ENCODE peak calls at places on chromosome 7, in five cellular contexts. J, U, F, B and Y are unnamed samples.

GRCh38 chr7:98229991-98230745 is 18.9 kb downstream of the BHLHA15 start:
- DNase-seq in J (no peak), U (no peak), F (no peak), B (no peak), Y (no peak)

GRCh38 chr7:86207740-86208139 is 436.0 kb upstream of the GRM3 start:
- DNase-seq in J (no peak), U (no peak), F (no peak), B (no peak), Y (no peak)

GRCh38 chr7:157840174-157840912 is 503.5 kb downstream of the DNAJB6 start:
- DNase-seq in J (no peak), U (no peak), F (no peak), B (no peak), Y (no peak)

GRCh38 chr7:22417841-22418240 is 60.9 kb upstream of the RAPGEF5 start:
- DNase-seq in J (no peak), U (no peak), F (no peak), B (no peak), Y (no peak)

GRCh38 chr7:31051598-31052503 is at the start of gene ADCYAP1R1:
- DNase-seq in J (no peak), U (no peak), F (peak), B (no peak), Y (no peak)

GRCh38 chr7:325051-325798 is 35.3 kb downstream of the FOXL3 start:
- DNase-seq in J (no peak), U (no peak), F (peak), B (no peak), Y (no peak)

GRCh38 chr7:121924273-121925184 is 51.6 kb downstream of the PTPRZ1 start:
- DNase-seq in J (no peak), U (no peak), F (no peak), B (no peak), Y (no peak)

GRCh38 chr7:127239814-127240213 is 12.9 kb downstream of the GRM8 start:
- DNase-seq in J (no peak), U (no peak), F (no peak), B (no peak), Y (no peak)

GRCh38 chr7:41881313-41882130 is 178.6 kb upstream of the INHBA start:
- DNase-seq in J (no peak), U (peak), F (peak), B (no peak), Y (no peak)

GRCh38 chr7:1643270-1644092 is 26.6 kb upstream of the ELFN1 start:
- DNase-seq in J (no peak), U (no peak), F (no peak), B (no peak), Y (no peak)

GRCh38 chr7:123341102-123341501 is 141.3 kb upstream of the SLC13A1 start:
- DNase-seq in J (no peak), U (no peak), F (no peak), B (no peak), Y (no peak)

GRCh38 chr7:83677180-83677866 is 28.4 kb upstream of the SEMA3E start:
- DNase-seq in J (peak), U (no peak), F (peak), B (no peak), Y (peak)

GRCh38 chr7:21948364-21948763 is 2.7 kb upstream of the CDCA7L start:
- DNase-seq in J (no peak), U (no peak), F (no peak), B (no peak), Y (no peak)

GRCh38 chr7:1961776-1962276 is 270.9 kb downstream of the MAD1L1 start:
- DNase-seq in J (no peak), U (no peak), F (no peak), B (no peak), Y (peak)

GRCh38 chr7:23216021-23216420 is 30.6 kb upstream of the GPNMB start:
- DNase-seq in J (no peak), U (no peak), F (peak), B (no peak), Y (no peak)

GRCh38 chr7:22147113-22147512 is 201.4 kb upstream of the CDCA7L start:
- DNase-seq in J (no peak), U (no peak), F (no peak), B (no peak), Y (no peak)

GRCh38 chr7:85554294-85554877 is 367.5 kb upstream of the SEMA3D start:
- DNase-seq in J (no peak), U (no peak), F (no peak), B (peak), Y (peak)

GRCh38 chr7:14389052-14389988 is 399.9 kb upstream of the ETV1 start:
- DNase-seq in J (no peak), U (no peak), F (no peak), B (no peak), Y (no peak)

GRCh38 chr7:107850671-107851070 is 40.3 kb upstream of the DLD start:
- DNase-seq in J (no peak), U (no peak), F (no peak), B (no peak), Y (no peak)

GRCh38 chr7:130129099-130129498 is 58.8 kb downstream of the KLHDC10 start:
- DNase-seq in J (no peak), U (no peak), F (no peak), B (no peak), Y (no peak)

GRCh38 chr7:54985405-54986360 is 33.1 kb upstream of the EGFR start:
- DNase-seq in J (no peak), U (no peak), F (no peak), B (no peak), Y (peak)

GRCh38 chr7:139572071-139572470 is 48.6 kb downstream of the CLEC2L start:
- DNase-seq in J (peak), U (no peak), F (no peak), B (no peak), Y (no peak)

GRCh38 chr7:114973147-114973546 is 51.3 kb downstream of the MDFIC start:
- DNase-seq in J (no peak), U (no peak), F (no peak), B (no peak), Y (no peak)

GRCh38 chr7:47045592-47045991 is 536.3 kb downstream of the TNS3 start:
- DNase-seq in J (no peak), U (no peak), F (no peak), B (no peak), Y (no peak)

GRCh38 chr7:84196007-84196551 is 1.5 kb upstream of the SEMA3A start:
- DNase-seq in J (no peak), U (no peak), F (no peak), B (no peak), Y (no peak)

GRCh38 chr7:135361788-135362187 is 128.2 kb downstream of the STRA8 start:
- DNase-seq in J (no peak), U (no peak), F (no peak), B (no peak), Y (no peak)

GRCh38 chr7:92631067-92631829 is 41.1 kb upstream of the FAM133B start:
- DNase-seq in J (no peak), U (no peak), F (no peak), B (no peak), Y (no peak)
- H3K27ac ChIP-seq in J (no peak), U (no peak), F (no peak), B (no peak), Y (no peak)

DNA sequence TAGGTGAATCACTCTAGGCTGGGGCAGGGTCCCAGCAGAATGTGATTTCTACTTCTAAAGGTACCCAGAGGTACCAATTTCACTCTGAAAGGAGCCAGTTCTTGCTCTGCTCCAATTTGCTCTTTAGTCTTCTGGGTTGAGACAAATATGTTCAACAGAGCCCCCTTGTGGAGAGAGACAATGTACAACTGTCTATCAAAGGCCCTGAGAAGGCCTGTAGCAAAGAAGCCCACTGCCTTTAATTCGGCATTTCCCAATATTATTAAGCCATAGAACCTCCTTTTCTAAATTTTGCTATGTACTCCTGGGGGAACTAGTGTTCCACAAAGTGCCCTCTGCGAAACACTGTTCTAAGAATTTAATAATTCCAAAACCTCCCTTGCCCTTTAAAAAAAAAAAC is 161.0 kb upstream of the BMPER start:
- DNase-seq in J (no peak), U (no peak), F (no peak), B (no peak), Y (no peak)
- TF ChIP-seq CTCF in J (peak), U (no peak), F (peak), B (no peak), Y (no peak)

GRCh38 chr7:117560030-117560429 is 80.2 kb downstream of the CFTR start:
- DNase-seq in J (no peak), U (no peak), F (no peak), B (no peak), Y (no peak)
- H3K27ac ChIP-seq in J (no peak), U (no peak), F (no peak), B (no peak), Y (no peak)

DNA sequence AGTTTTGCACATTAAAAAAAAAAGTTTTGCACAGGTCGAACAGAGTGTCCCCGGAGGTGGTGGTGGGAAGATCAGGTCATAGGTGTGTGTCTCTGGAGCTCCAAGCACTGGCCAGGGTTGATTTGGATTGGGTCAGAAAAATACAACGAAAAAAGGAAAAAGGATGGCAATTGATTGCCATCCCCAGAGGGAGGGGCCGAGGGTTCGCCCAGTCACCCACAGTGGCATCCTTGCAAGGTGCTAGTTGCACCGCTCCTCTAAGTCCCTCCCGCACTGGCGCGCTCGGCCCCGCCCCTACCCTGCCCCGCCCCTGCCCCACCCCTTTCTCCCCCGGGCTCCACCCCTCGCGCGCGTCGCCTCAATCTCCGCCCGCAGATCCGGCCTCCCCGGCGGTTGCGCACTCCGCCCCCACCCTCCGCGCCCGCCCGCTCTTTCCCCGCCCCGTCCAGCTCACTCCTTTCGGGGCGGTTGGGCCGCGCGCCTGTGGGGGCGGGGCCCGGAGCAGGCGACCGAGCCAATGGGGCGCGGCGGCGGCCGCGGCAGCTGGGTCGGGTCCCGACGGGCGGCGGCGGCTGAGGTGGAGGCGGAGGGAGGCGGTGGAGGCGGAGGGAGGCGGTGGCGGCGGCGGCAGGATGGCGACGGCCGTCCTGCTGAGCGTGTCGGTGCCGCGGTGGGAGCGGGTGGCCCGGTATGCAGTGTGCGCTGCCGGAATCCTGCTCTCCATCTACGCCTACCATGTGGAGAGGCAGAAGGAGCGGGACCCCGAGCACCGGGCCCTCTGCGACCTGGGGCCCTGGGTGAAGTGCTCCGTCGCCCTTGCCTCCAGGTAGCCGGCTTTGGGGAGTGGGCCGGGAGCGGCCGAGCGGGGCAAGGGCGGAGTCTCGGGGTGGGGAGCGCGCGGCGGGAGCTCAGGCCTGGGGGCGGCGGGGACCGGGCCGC is 31.5 kb upstream of the ERV3-1 start:
- DNase-seq in J (peak), U (peak), F (peak), B (peak), Y (peak)
- TF ChIP-seq CTCF in J (no peak), U (no peak), F (no peak), B (no peak), Y (no peak)

DNA sequence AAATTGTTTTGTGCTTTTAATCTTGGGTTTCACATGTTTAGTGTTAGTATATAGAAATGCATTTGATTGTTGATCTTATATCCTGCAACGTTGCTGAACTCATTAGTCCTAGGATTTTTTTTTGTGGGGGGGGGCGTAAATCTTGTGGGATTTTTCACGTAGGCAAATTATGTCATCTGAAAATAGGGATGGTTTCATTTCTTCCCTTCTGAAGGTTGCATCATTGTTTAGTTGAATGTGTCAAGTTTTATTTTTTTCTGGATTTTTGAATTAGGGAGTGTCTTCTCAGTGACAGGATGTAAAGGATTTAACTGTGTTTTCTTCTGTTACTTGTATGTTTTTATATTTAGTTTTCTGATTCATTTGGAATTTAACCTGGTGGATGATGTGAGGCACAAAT is 26.7 kb downstream of the MKLN1 start:
- DNase-seq in J (no peak), U (no peak), F (no peak), B (no peak), Y (no peak)
- H3K27ac ChIP-seq in J (no peak), U (no peak), F (no peak), B (no peak), Y (no peak)

GRCh38 chr7:120741371-120742042 is 116.4 kb downstream of the TSPAN12 start:
- DNase-seq in J (no peak), U (no peak), F (no peak), B (no peak), Y (no peak)

GRCh38 chr7:120742370-120742769 is 115.6 kb downstream of the TSPAN12 start:
- DNase-seq in J (no peak), U (no peak), F (no peak), B (no peak), Y (no peak)

GRCh38 chr7:120738816-120739215 is 119.1 kb downstream of the TSPAN12 start:
- DNase-seq in J (no peak), U (no peak), F (no peak), B (no peak), Y (no peak)

GRCh38 chr7:120743128-120743527 is 114.8 kb downstream of the TSPAN12 start:
- DNase-seq in J (no peak), U (no peak), F (no peak), B (no peak), Y (no peak)

DNA sequence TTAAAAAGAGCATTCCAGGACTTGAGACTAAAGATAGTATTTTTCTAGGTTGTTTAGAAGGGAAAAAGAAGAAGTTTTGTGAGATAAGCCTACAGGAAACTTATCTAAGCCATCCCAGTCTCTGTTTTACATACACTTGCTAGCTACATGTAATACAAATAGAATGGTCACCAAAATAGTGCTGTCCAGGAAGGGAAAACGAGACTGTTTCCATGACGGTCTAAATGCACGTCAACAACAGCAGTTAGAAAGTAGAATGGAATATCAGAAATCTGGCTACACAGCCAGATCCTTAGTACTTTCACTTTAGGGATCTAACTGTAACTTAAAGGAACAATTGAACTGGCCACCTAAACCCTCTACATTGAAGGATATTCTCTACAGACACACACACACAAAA is 117.6 kb downstream of the TSPAN12 start:
- DNase-seq in J (no peak), U (no peak), F (no peak), B (no peak), Y (no peak)
- TF ChIP-seq CTCF in J (no peak), U (no peak), F (no peak), B (no peak), Y (no peak)